ENCODE peak calls at places on chromosome 2, in seven cellular contexts. U, A, T, R, M, H and P are unnamed samples.

GRCh38 chr2:204019572-204020501 is 83.3 kb downstream of the ICOS start:
- DNase-seq in M (no peak), U (peak; percentile 79), H (no peak), T (no peak), A (no peak), R (no peak), P (no peak)

GRCh38 chr2:19102696-19103403 is 255.6 kb downstream of the OSR1 start:
- DNase-seq in M (no peak), T (no peak), A (no peak), U (no peak), H (no peak), R (no peak), P (no peak)

GRCh38 chr2:233384811-233385488 is 30.7 kb downstream of the DGKD start:
- DNase-seq in T (no peak), M (peak; percentile 56), U (no peak), A (no peak), H (no peak), R (no peak), P (no peak)

GRCh38 chr2:23425338-23425871 is 40.4 kb downstream of the KLHL29 start:
- DNase-seq in R (no peak), H (no peak), A (no peak), T (no peak), U (no peak), M (no peak), P (no peak)

GRCh38 chr2:134500211-134500935 is 218.4 kb downstream of the TMEM163 start:
- DNase-seq in A (no peak), H (no peak), R (no peak), T (no peak), U (no peak), M (no peak), P (no peak)

GRCh38 chr2:58740381-58740780 is 499.3 kb upstream of the FANCL start:
- DNase-seq in R (no peak), H (no peak), M (no peak), A (no peak), T (no peak), U (no peak), P (no peak)

GRCh38 chr2:234047361-234047760 is 3.1 kb upstream of the SPP2 start:
- DNase-seq in A (no peak), U (no peak), T (no peak), M (no peak), H (no peak), R (no peak), P (no peak)

GRCh38 chr2:158600155-158600802 is 143.5 kb downstream of the PKP4 start:
- DNase-seq in U (peak; percentile 77), R (no peak), M (peak; percentile 62), A (peak; percentile 80), T (no peak), H (peak; percentile 79), P (peak; percentile 95)

GRCh38 chr2:25257032-25257455 is 84.7 kb downstream of the DNMT3A start:
- DNase-seq in U (no peak), A (no peak), H (no peak), R (peak; percentile 38), T (no peak), M (peak; percentile 55), P (no peak)

GRCh38 chr2:10343658-10344057 is 41.0 kb downstream of the HPCAL1 start:
- DNase-seq in M (no peak), R (no peak), A (no peak), T (no peak), U (no peak), H (no peak), P (no peak)

GRCh38 chr2:196274387-196274809 is 103.0 kb upstream of the STK17B start:
- DNase-seq in R (no peak), H (no peak), A (peak; percentile 32), U (no peak), T (no peak), M (no peak), P (no peak)

GRCh38 chr2:108965540-108966299 is 23.3 kb downstream of the EDAR start:
- DNase-seq in T (no peak), H (no peak), U (no peak), R (no peak), A (no peak), M (no peak), P (no peak)

GRCh38 chr2:175478369-175478768 is 296.9 kb upstream of the ATP5MC3 start:
- DNase-seq in R (no peak), M (no peak), A (no peak), H (no peak), U (no peak), T (no peak), P (no peak)

GRCh38 chr2:109447251-109447661 is 166.5 kb downstream of the SEPTIN10 start:
- DNase-seq in H (no peak), A (peak; percentile 86), M (no peak), T (no peak), R (no peak), U (peak; percentile 92), P (no peak)

GRCh38 chr2:132664096-132664495 is 5.9 kb downstream of the LYPD1 start:
- DNase-seq in T (no peak), M (no peak), H (no peak), A (no peak), U (peak; percentile 23), R (no peak), P (no peak)

GRCh38 chr2:3170792-3171455 is 206.7 kb downstream of the EIPR1 start:
- DNase-seq in U (no peak), R (no peak), A (no peak), M (no peak), H (peak; percentile 11), T (no peak), P (no peak)

GRCh38 chr2:241855888-241856422 is 2.7 kb downstream of the PDCD1 start:
- DNase-seq in U (no peak), H (peak; percentile 21), A (no peak), M (no peak), T (no peak), R (no peak), P (no peak)

GRCh38 chr2:216119144-216119543 is 10.0 kb downstream of the XRCC5 start:
- DNase-seq in T (no peak), A (no peak), H (no peak), M (no peak), R (no peak), U (no peak), P (no peak)

GRCh38 chr2:98164256-98164655 is 77.3 kb downstream of the VWA3B start:
- DNase-seq in U (no peak), H (no peak), R (no peak), A (no peak), T (no peak), M (no peak), P (no peak)

GRCh38 chr2:191614759-191615158 is 63.2 kb upstream of the NABP1 start:
- DNase-seq in A (no peak), R (no peak), T (no peak), H (no peak), U (no peak), M (no peak), P (no peak)

GRCh38 chr2:173353556-173353955 is 1.1 kb upstream of the CDCA7 start:
- DNase-seq in T (no peak), H (no peak), M (no peak), R (no peak), A (no peak), U (no peak), P (no peak)